ENCODE peak calls at places on chromosomes 5 and 9, in nine cellular contexts. G, B, K, Z, Q, I, E, U and A are unnamed samples.

GRCh38 chr9:32580631-32581300 is 7.8 kb upstream of the NDUFB6 start:
- DNase-seq in K (no peak), Z (no peak), B (no peak), I (no peak), E (no peak), U (no peak), Q (peak), G (no peak), A (no peak)

GRCh38 chr5:38500861-38501260 is 55.6 kb downstream of the LIFR start:
- DNase-seq in Q (peak), I (no peak), E (no peak), U (no peak), G (no peak), Z (no peak), B (no peak), K (no peak), A (peak)

GRCh38 chr9:75083188-75083976 is 4.6 kb downstream of the NMRK1 start:
- DNase-seq in K (peak), Z (no peak), E (peak), I (no peak), G (no peak), U (no peak), B (no peak), Q (peak), A (peak)

GRCh38 chr5:24644757-24645156 is at the start of gene CDH10:
- DNase-seq in Z (no peak), U (no peak), K (peak), G (no peak), I (no peak), Q (no peak), B (no peak), E (peak), A (peak)

GRCh38 chr5:116303340-116303739 is 218.5 kb downstream of the COMMD10 start:
- DNase-seq in K (no peak), G (no peak), I (no peak), Z (no peak), E (no peak), B (no peak), U (no peak), Q (no peak), A (no peak)

GRCh38 chr9:129750010-129750409 is 2.8 kb downstream of the PTGES start:
- DNase-seq in K (no peak), Z (no peak), G (no peak), E (no peak), B (no peak), Q (peak), I (no peak), U (no peak), A (peak)

GRCh38 chr5:125160787-125161502 is 414.5 kb upstream of the ZNF608 start:
- DNase-seq in Q (no peak), U (no peak), I (no peak), Z (no peak), B (no peak), G (no peak), E (no peak), K (no peak), A (no peak)

GRCh38 chr5:62214701-62215100 is 91.3 kb upstream of the KIF2A start:
- DNase-seq in I (no peak), Q (peak), U (no peak), Z (no peak), K (no peak), G (no peak), B (no peak), E (no peak), A (peak)

GRCh38 chr5:83031391-83031790 is 45.8 kb downstream of the TMEM167A start:
- DNase-seq in E (no peak), U (no peak), G (no peak), Z (no peak), K (no peak), B (no peak), Q (no peak), I (no peak), A (no peak)

GRCh38 chr5:109936996-109937395 is 247.3 kb downstream of the MAN2A1 start:
- DNase-seq in Q (no peak), K (no peak), U (no peak), B (no peak), E (no peak), G (no peak), Z (no peak), I (no peak), A (no peak)

GRCh38 chr9:132404228-132404881 is 2.3 kb downstream of the TTF1 start:
- DNase-seq in K (no peak), E (no peak), Q (peak), Z (no peak), B (no peak), U (no peak), G (peak), I (peak), A (no peak)

GRCh38 chr9:97990259-97990658 is 7.1 kb downstream of the ANP32B start:
- DNase-seq in I (peak), B (no peak), E (no peak), U (no peak), K (no peak), Z (no peak), Q (peak), G (no peak), A (peak)

GRCh38 chr5:129771058-129771838 is 23.4 kb downstream of the MINAR2 start:
- DNase-seq in E (peak), B (no peak), U (peak), K (peak), I (peak), G (peak), Q (peak), Z (peak), A (peak)

GRCh38 chr5:174338204-174339010 is 292.9 kb downstream of the NSG2 start:
- DNase-seq in K (no peak), U (no peak), G (no peak), Z (no peak), E (no peak), B (no peak), Q (no peak), I (no peak), A (no peak)

GRCh38 chr5:32099486-32100035 is 74.6 kb downstream of the GOLPH3 start:
- DNase-seq in E (no peak), I (no peak), Q (no peak), K (no peak), U (no peak), Z (no peak), B (no peak), G (no peak), A (no peak)

GRCh38 chr9:108151161-108151586 is 661.6 kb upstream of the KLF4 start:
- DNase-seq in E (no peak), U (no peak), B (no peak), Z (no peak), I (peak), G (no peak), Q (no peak), K (no peak), A (peak)

GRCh38 chr9:137968235-137968634 is 90.7 kb downstream of the CACNA1B start:
- DNase-seq in Q (no peak), U (peak), E (no peak), I (no peak), Z (no peak), K (no peak), B (peak), G (no peak), A (no peak)

GRCh38 chr9:95506692-95507455 is 9.9 kb downstream of the PTCH1 start:
- DNase-seq in B (peak), Z (peak), I (peak), U (peak), K (peak), E (peak), Q (peak), G (peak), A (peak)